ENCODE peak calls at places on chromosome X, in nine cellular contexts. One of them, this sample, is unnamed.

GRCh38 chrX:14228611-14229010 is 198.9 kb upstream of the GEMIN8 start:
- DNase-seq in CD8-positive, alpha-beta T cell: no peak
- DNase-seq in lower leg skin: no peak
- DNase-seq in AG04450: no peak
- DNase-seq in astrocyte of the spinal cord: no peak
- DNase-seq in endothelial cell: no peak
- DNase-seq in B cell: no peak
- DNase-seq in neural crest cell: no peak
- DNase-seq in hepatocyte: no peak
- DNase-seq in this sample: no peak

GRCh38 chrX:153400146-153401132 is 711 bp downstream of the PNMA6E start:
- DNase-seq in B cell: no peak
- DNase-seq in endothelial cell: peak
- DNase-seq in astrocyte of the spinal cord: no peak
- DNase-seq in neural crest cell: peak
- DNase-seq in CD8-positive, alpha-beta T cell: peak
- DNase-seq in AG04450: no peak
- DNase-seq in hepatocyte: no peak
- DNase-seq in lower leg skin: no peak
- DNase-seq in this sample: peak

GRCh38 chrX:37955273-37955672 is 51.1 kb upstream of the SYTL5 start:
- DNase-seq in B cell: no peak
- DNase-seq in AG04450: no peak
- DNase-seq in hepatocyte: no peak
- DNase-seq in endothelial cell: no peak
- DNase-seq in neural crest cell: no peak
- DNase-seq in lower leg skin: no peak
- DNase-seq in CD8-positive, alpha-beta T cell: no peak
- DNase-seq in astrocyte of the spinal cord: no peak
- DNase-seq in this sample: no peak

GRCh38 chrX:1330605-1331004 is 6.0 kb upstream of the IL3RA start:
- DNase-seq in B cell: no peak
- DNase-seq in CD8-positive, alpha-beta T cell: no peak
- DNase-seq in lower leg skin: no peak
- DNase-seq in astrocyte of the spinal cord: no peak
- DNase-seq in AG04450: no peak
- DNase-seq in hepatocyte: no peak
- DNase-seq in neural crest cell: no peak
- DNase-seq in endothelial cell: no peak
- DNase-seq in this sample: no peak

GRCh38 chrX:1450381-1451161 is 2.1 kb downstream of the ASMTL start:
- DNase-seq in neural crest cell: no peak
- DNase-seq in B cell: peak
- DNase-seq in endothelial cell: no peak
- DNase-seq in CD8-positive, alpha-beta T cell: peak
- DNase-seq in hepatocyte: no peak
- DNase-seq in astrocyte of the spinal cord: no peak
- DNase-seq in lower leg skin: peak
- DNase-seq in AG04450: no peak
- DNase-seq in this sample: no peak

GRCh38 chrX:10110316-10110932 is 46.4 kb upstream of the CLCN4 start:
- DNase-seq in neural crest cell: no peak
- DNase-seq in B cell: no peak
- DNase-seq in hepatocyte: no peak
- DNase-seq in astrocyte of the spinal cord: no peak
- DNase-seq in CD8-positive, alpha-beta T cell: peak
- DNase-seq in lower leg skin: no peak
- DNase-seq in AG04450: no peak
- DNase-seq in endothelial cell: no peak
- DNase-seq in this sample: no peak

GRCh38 chrX:85223359-85223758 is 20.2 kb downstream of the SATL1 start:
- DNase-seq in B cell: no peak
- DNase-seq in endothelial cell: no peak
- DNase-seq in hepatocyte: no peak
- DNase-seq in astrocyte of the spinal cord: no peak
- DNase-seq in AG04450: no peak
- DNase-seq in neural crest cell: no peak
- DNase-seq in lower leg skin: no peak
- DNase-seq in CD8-positive, alpha-beta T cell: no peak
- DNase-seq in this sample: no peak

GRCh38 chrX:113919387-113919786 is 664.5 kb upstream of the HTR2C start:
- DNase-seq in endothelial cell: no peak
- DNase-seq in lower leg skin: no peak
- DNase-seq in CD8-positive, alpha-beta T cell: no peak
- DNase-seq in neural crest cell: no peak
- DNase-seq in B cell: no peak
- DNase-seq in hepatocyte: no peak
- DNase-seq in astrocyte of the spinal cord: no peak
- DNase-seq in AG04450: no peak
- DNase-seq in this sample: no peak

GRCh38 chrX:149877636-149878035 is 3.3 kb upstream of the MAGEA8 start:
- DNase-seq in astrocyte of the spinal cord: no peak
- DNase-seq in neural crest cell: no peak
- DNase-seq in CD8-positive, alpha-beta T cell: no peak
- DNase-seq in endothelial cell: no peak
- DNase-seq in hepatocyte: no peak
- DNase-seq in B cell: no peak
- DNase-seq in AG04450: no peak
- DNase-seq in lower leg skin: no peak
- DNase-seq in this sample: no peak

GRCh38 chrX:74540635-74541249 is 73.7 kb downstream of the RLIM start:
- DNase-seq in B cell: no peak
- DNase-seq in CD8-positive, alpha-beta T cell: no peak
- DNase-seq in neural crest cell: no peak
- DNase-seq in hepatocyte: no peak
- DNase-seq in astrocyte of the spinal cord: no peak
- DNase-seq in endothelial cell: no peak
- DNase-seq in lower leg skin: no peak
- DNase-seq in AG04450: no peak
- DNase-seq in this sample: no peak

GRCh38 chrX:150184487-150184886 is 178.6 kb upstream of the MAMLD1 start:
- DNase-seq in lower leg skin: no peak
- DNase-seq in B cell: no peak
- DNase-seq in neural crest cell: no peak
- DNase-seq in CD8-positive, alpha-beta T cell: no peak
- DNase-seq in AG04450: no peak
- DNase-seq in endothelial cell: no peak
- DNase-seq in astrocyte of the spinal cord: peak
- DNase-seq in hepatocyte: no peak
- DNase-seq in this sample: no peak

GRCh38 chrX:143988356-143988755 is 104.5 kb downstream of the UBE2NL start:
- DNase-seq in CD8-positive, alpha-beta T cell: no peak
- DNase-seq in B cell: no peak
- DNase-seq in hepatocyte: no peak
- DNase-seq in lower leg skin: no peak
- DNase-seq in neural crest cell: no peak
- DNase-seq in AG04450: no peak
- DNase-seq in endothelial cell: no peak
- DNase-seq in astrocyte of the spinal cord: no peak
- DNase-seq in this sample: no peak

DNA sequence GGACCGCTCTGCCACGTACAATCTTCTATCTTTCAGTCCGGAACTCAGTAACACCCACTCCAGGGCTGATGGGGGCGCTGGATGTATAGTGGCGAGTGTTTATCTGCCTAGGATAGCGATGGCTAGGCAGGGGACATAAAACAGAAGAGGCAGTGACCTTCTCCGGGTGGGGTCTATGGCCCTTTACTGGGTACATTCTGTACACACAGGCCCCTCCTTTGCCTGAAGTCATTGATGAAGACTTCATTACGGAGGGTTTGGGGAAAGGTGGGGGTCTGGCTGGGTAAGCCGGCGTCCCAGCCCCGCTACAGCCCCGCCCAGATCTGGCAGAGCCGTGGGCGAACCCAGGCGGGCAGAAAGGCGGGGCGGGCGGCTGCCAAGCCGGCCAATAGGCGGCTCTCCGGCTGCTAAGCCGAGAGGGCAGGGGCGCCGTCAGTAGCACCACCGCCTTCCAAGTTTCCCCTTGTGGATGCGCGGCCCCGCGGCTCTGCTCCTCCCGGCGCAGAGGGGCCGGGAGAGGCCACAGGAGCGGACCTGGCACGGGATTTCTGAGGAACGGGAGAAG is at the start of gene CHST7:
- DNase-seq in AG04450: no peak
- DNase-seq in CD8-positive, alpha-beta T cell: peak
- DNase-seq in B cell: peak
- DNase-seq in astrocyte of the spinal cord: peak
- DNase-seq in lower leg skin: peak
- DNase-seq in neural crest cell: peak
- DNase-seq in endothelial cell: peak
- DNase-seq in hepatocyte: peak
- DNase-seq in this sample: peak
- TF ChIP-seq CTCF in AG04450: peak
- TF ChIP-seq CTCF in CD8-positive, alpha-beta T cell: no peak
- TF ChIP-seq CTCF in B cell: no peak
- TF ChIP-seq CTCF in astrocyte of the spinal cord: peak
- TF ChIP-seq CTCF in lower leg skin: no peak
- TF ChIP-seq CTCF in neural crest cell: peak
- TF ChIP-seq CTCF in endothelial cell: no peak
- TF ChIP-seq CTCF in hepatocyte: peak
- TF ChIP-seq CTCF in this sample: no peak

DNA sequence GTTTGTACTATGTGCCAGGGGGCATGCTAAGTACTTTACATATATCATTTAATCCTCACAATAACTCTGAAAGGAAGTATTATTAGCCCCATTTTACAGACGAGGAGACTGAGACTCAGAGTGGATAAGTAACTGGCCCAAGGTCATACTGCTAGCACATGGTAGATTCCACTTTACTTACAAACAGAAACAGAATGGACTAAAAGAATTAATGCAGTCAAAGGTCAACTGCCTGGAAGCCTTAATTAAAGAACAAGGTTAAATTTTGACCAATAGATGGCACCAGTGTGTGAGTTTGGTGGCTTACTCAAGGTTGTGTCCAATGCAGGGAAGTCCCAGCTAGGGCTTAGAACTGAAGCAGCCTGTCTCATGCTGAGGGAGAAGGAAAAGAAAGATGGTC is 4.7 kb downstream of the RIPPLY1 start:
- DNase-seq in astrocyte of the spinal cord: peak
- DNase-seq in endothelial cell: peak
- DNase-seq in CD8-positive, alpha-beta T cell: no peak
- DNase-seq in hepatocyte: peak
- DNase-seq in neural crest cell: no peak
- DNase-seq in AG04450: no peak
- DNase-seq in B cell: no peak
- DNase-seq in lower leg skin: no peak
- DNase-seq in this sample: no peak
- TF ChIP-seq CTCF in astrocyte of the spinal cord: peak
- TF ChIP-seq CTCF in endothelial cell: peak
- TF ChIP-seq CTCF in CD8-positive, alpha-beta T cell: no peak
- TF ChIP-seq CTCF in hepatocyte: peak
- TF ChIP-seq CTCF in neural crest cell: peak
- TF ChIP-seq CTCF in AG04450: peak
- TF ChIP-seq CTCF in B cell: peak
- TF ChIP-seq CTCF in lower leg skin: no peak
- TF ChIP-seq CTCF in this sample: peak

DNA sequence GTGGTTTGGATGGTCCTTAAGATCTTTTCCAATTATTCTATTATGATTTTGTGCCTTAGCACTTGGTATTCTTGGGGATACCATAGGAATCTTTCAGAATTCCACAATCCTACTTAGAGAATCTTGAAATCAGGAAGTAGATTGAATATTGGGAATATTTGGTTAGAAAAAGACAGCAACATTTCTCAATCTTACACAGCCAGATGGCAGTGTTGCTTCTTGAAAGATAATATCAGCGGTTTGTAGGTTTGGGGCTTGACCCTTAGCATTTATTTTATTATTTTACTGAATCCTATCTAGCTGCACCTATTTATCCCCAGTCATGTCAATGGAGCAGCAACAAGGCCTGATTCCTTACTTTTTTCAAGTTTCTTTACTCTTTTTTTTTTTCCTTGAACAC is 28.6 kb downstream of the MAGEB1 start:
- DNase-seq in CD8-positive, alpha-beta T cell: no peak
- DNase-seq in neural crest cell: no peak
- DNase-seq in astrocyte of the spinal cord: peak
- DNase-seq in hepatocyte: no peak
- DNase-seq in AG04450: no peak
- DNase-seq in endothelial cell: no peak
- DNase-seq in B cell: no peak
- DNase-seq in lower leg skin: no peak
- DNase-seq in this sample: no peak
- TF ChIP-seq CTCF in CD8-positive, alpha-beta T cell: no peak
- TF ChIP-seq CTCF in neural crest cell: peak
- TF ChIP-seq CTCF in astrocyte of the spinal cord: peak
- TF ChIP-seq CTCF in hepatocyte: peak
- TF ChIP-seq CTCF in AG04450: peak
- TF ChIP-seq CTCF in endothelial cell: no peak
- TF ChIP-seq CTCF in B cell: no peak
- TF ChIP-seq CTCF in lower leg skin: no peak
- TF ChIP-seq CTCF in this sample: no peak

GRCh38 chrX:134752558-134752957 is 94.3 kb upstream of the PLAC1 start:
- DNase-seq in CD8-positive, alpha-beta T cell: no peak
- DNase-seq in astrocyte of the spinal cord: no peak
- DNase-seq in hepatocyte: no peak
- DNase-seq in lower leg skin: no peak
- DNase-seq in neural crest cell: no peak
- DNase-seq in AG04450: no peak
- DNase-seq in endothelial cell: no peak
- DNase-seq in B cell: no peak
- DNase-seq in this sample: no peak

GRCh38 chrX:134749651-134750450 is 91.6 kb upstream of the PLAC1 start:
- DNase-seq in astrocyte of the spinal cord: no peak
- DNase-seq in B cell: no peak
- DNase-seq in AG04450: no peak
- DNase-seq in endothelial cell: no peak
- DNase-seq in CD8-positive, alpha-beta T cell: no peak
- DNase-seq in neural crest cell: no peak
- DNase-seq in hepatocyte: no peak
- DNase-seq in lower leg skin: no peak
- DNase-seq in this sample: no peak

GRCh38 chrX:134758652-134759051 is 100.4 kb upstream of the PLAC1 start:
- DNase-seq in AG04450: no peak
- DNase-seq in lower leg skin: no peak
- DNase-seq in neural crest cell: no peak
- DNase-seq in CD8-positive, alpha-beta T cell: no peak
- DNase-seq in astrocyte of the spinal cord: no peak
- DNase-seq in B cell: no peak
- DNase-seq in endothelial cell: no peak
- DNase-seq in hepatocyte: no peak
- DNase-seq in this sample: no peak

GRCh38 chrX:134753185-134754008 is 95.1 kb upstream of the PLAC1 start:
- DNase-seq in CD8-positive, alpha-beta T cell: no peak
- DNase-seq in endothelial cell: no peak
- DNase-seq in hepatocyte: no peak
- DNase-seq in B cell: no peak
- DNase-seq in astrocyte of the spinal cord: peak
- DNase-seq in AG04450: no peak
- DNase-seq in lower leg skin: no peak
- DNase-seq in neural crest cell: no peak
- DNase-seq in this sample: no peak
- TF ChIP-seq CTCF in CD8-positive, alpha-beta T cell: no peak
- TF ChIP-seq CTCF in endothelial cell: no peak
- TF ChIP-seq CTCF in hepatocyte: peak
- TF ChIP-seq CTCF in B cell: no peak
- TF ChIP-seq CTCF in astrocyte of the spinal cord: peak
- TF ChIP-seq CTCF in AG04450: peak
- TF ChIP-seq CTCF in lower leg skin: no peak
- TF ChIP-seq CTCF in neural crest cell: no peak
- TF ChIP-seq CTCF in this sample: no peak

GRCh38 chrX:40471965-40472648 is 108.7 kb upstream of the ATP6AP2 start:
- DNase-seq in lower leg skin: no peak
- DNase-seq in endothelial cell: no peak
- DNase-seq in B cell: peak
- DNase-seq in CD8-positive, alpha-beta T cell: peak
- DNase-seq in astrocyte of the spinal cord: peak
- DNase-seq in AG04450: peak
- DNase-seq in hepatocyte: peak
- DNase-seq in neural crest cell: no peak
- DNase-seq in this sample: no peak
- TF ChIP-seq CTCF in lower leg skin: no peak
- TF ChIP-seq CTCF in endothelial cell: no peak
- TF ChIP-seq CTCF in B cell: peak
- TF ChIP-seq CTCF in CD8-positive, alpha-beta T cell: no peak
- TF ChIP-seq CTCF in astrocyte of the spinal cord: no peak
- TF ChIP-seq CTCF in AG04450: no peak
- TF ChIP-seq CTCF in hepatocyte: peak
- TF ChIP-seq CTCF in neural crest cell: no peak
- TF ChIP-seq CTCF in this sample: no peak

This sample was measured in glutamatergic neuron.